ENCODE peak calls at places on chromosome 15, in six cellular contexts. One of them, this sample, is unnamed.

GRCh38 chr15:70853855-70854668 is at the start of gene LARP6:
- DNase-seq in H1: peak; percentile 85
- DNase-seq in K562: no peak
- DNase-seq in GM12892: peak; percentile 25
- DNase-seq in GM12878: no peak
- DNase-seq in HepG2: no peak
- DNase-seq in this sample: peak; percentile 39

GRCh38 chr15:90531147-90531546 is 1.4 kb downstream of the CRTC3 start:
- DNase-seq in GM12892: no peak
- DNase-seq in GM12878: no peak
- DNase-seq in HepG2: no peak
- DNase-seq in H1: no peak
- DNase-seq in K562: no peak
- DNase-seq in this sample: no peak

GRCh38 chr15:38182900-38183299 is 69.7 kb upstream of the SPRED1 start:
- DNase-seq in GM12892: no peak
- DNase-seq in HepG2: no peak
- DNase-seq in H1: no peak
- DNase-seq in GM12878: no peak
- DNase-seq in K562: no peak
- DNase-seq in this sample: no peak

GRCh38 chr15:52294881-52295420 is 653 bp downstream of the MYO5C start:
- DNase-seq in K562: no peak
- DNase-seq in GM12892: no peak
- DNase-seq in H1: no peak
- DNase-seq in HepG2: peak; percentile 47
- DNase-seq in GM12878: no peak
- DNase-seq in this sample: no peak

GRCh38 chr15:42493694-42494093 is 1.7 kb upstream of the SNAP23 start:
- DNase-seq in GM12878: no peak
- DNase-seq in HepG2: no peak
- DNase-seq in H1: no peak
- DNase-seq in GM12892: no peak
- DNase-seq in K562: no peak
- DNase-seq in this sample: no peak

GRCh38 chr15:64634576-64635485 is 140.6 kb downstream of the RBPMS2 start:
- DNase-seq in H1: peak; percentile 50
- DNase-seq in GM12878: peak; percentile 91
- DNase-seq in HepG2: peak; percentile 72
- DNase-seq in K562: no peak
- DNase-seq in GM12892: no peak
- DNase-seq in this sample: no peak

GRCh38 chr15:58462973-58463663 is 31.3 kb downstream of the LIPC start:
- DNase-seq in GM12892: no peak
- DNase-seq in K562: no peak
- DNase-seq in H1: no peak
- DNase-seq in HepG2: peak; percentile 44
- DNase-seq in GM12878: no peak
- DNase-seq in this sample: no peak

GRCh38 chr15:73797366-73798158 is 44.4 kb upstream of the INSYN1 start:
- DNase-seq in GM12892: no peak
- DNase-seq in H1: no peak
- DNase-seq in HepG2: no peak
- DNase-seq in K562: no peak
- DNase-seq in GM12878: no peak
- DNase-seq in this sample: no peak

GRCh38 chr15:88234711-88235110 is 21.8 kb downstream of the NTRK3 start:
- DNase-seq in H1: no peak
- DNase-seq in GM12892: no peak
- DNase-seq in K562: no peak
- DNase-seq in GM12878: no peak
- DNase-seq in HepG2: no peak
- DNase-seq in this sample: no peak

GRCh38 chr15:66498501-66499386 is 1.2 kb upstream of the SNAPC5 start:
- DNase-seq in H1: no peak
- DNase-seq in HepG2: peak; percentile 15
- DNase-seq in K562: peak; percentile 40
- DNase-seq in GM12878: no peak
- DNase-seq in GM12892: no peak
- DNase-seq in this sample: no peak

GRCh38 chr15:66502491-66502890 is 2.2 kb downstream of the RPL4 start:
- DNase-seq in GM12892: no peak
- DNase-seq in GM12878: no peak
- DNase-seq in H1: no peak
- DNase-seq in K562: no peak
- DNase-seq in HepG2: no peak
- DNase-seq in this sample: no peak

GRCh38 chr15:66496951-66497501 is 536 bp downstream of the SNAPC5 start:
- DNase-seq in GM12892: no peak
- DNase-seq in H1: no peak
- DNase-seq in GM12878: no peak
- DNase-seq in HepG2: peak; percentile 15
- DNase-seq in K562: peak; percentile 58
- DNase-seq in this sample: no peak

GRCh38 chr15:66494262-66494661 is 3.3 kb downstream of the SNAPC5 start:
- DNase-seq in GM12892: no peak
- DNase-seq in HepG2: no peak
- DNase-seq in H1: no peak
- DNase-seq in K562: no peak
- DNase-seq in GM12878: no peak
- DNase-seq in this sample: no peak

GRCh38 chr15:66497502-66498455 is at the start of gene SNAPC5:
- DNase-seq in H1: peak; percentile 100
- DNase-seq in GM12892: peak; percentile 82
- DNase-seq in K562: peak; percentile 97
- DNase-seq in HepG2: peak; percentile 88
- DNase-seq in GM12878: peak; percentile 72
- DNase-seq in this sample: peak; percentile 75
- TF ChIP-seq POLR2A in H1: peak; percentile 91
- TF ChIP-seq POLR2A in GM12892: peak; percentile 83
- TF ChIP-seq POLR2A in K562: peak; percentile 87
- TF ChIP-seq POLR2A in HepG2: peak; percentile 81
- TF ChIP-seq POLR2A in GM12878: peak; percentile 93
- TF ChIP-seq POLR2A in this sample: peak; percentile 73

DNA sequence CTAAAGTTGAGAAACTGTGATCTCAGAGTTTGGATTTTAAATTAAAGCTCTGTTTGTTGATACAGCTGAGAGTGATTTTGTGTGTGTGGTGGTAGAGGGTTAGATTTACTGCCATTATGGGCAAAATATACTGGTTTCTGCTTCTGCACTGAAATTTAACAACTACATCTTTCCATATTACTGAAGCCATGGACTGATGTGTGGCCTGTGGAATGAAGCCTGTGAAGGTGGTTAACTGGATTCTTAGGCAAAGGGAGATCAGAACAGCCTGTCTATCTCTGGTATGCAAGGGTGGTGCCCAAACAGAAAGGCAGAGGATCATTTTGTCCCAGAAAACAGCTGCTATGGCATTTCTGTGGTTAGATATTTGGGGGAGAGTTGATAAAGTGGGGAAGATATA is 297.3 kb upstream of the THBS1 start:
- DNase-seq in HepG2: no peak
- DNase-seq in GM12892: no peak
- DNase-seq in H1: no peak
- DNase-seq in K562: no peak
- DNase-seq in GM12878: no peak
- DNase-seq in this sample: no peak
- TF ChIP-seq TAF1 in HepG2: no peak
- TF ChIP-seq TAF1 in GM12892: no peak
- TF ChIP-seq TAF1 in H1: no peak
- TF ChIP-seq TAF1 in K562: no peak
- TF ChIP-seq TAF1 in GM12878: no peak
- TF ChIP-seq TAF1 in this sample: no peak

DNA sequence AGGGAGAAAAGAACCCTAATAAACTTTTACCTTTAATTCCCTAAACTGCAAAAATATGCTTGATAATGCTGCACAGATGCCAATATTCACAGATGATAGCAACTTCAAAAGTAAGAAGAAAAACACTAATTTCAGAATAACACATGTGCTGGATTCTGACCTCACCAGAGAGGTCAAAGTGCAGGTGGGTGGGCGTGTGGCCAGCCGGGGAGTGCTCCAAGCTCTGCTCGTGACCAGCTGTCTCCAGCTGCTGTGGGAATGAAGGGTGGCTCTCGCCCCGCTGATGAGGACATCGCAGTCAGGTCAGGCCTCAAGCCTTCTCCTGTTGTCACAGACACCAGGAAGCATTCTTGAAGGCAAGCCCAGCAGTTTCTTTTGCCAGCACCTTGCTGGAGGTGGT is 57.1 kb downstream of the ADAMTS17 start:
- DNase-seq in H1: no peak
- DNase-seq in GM12878: no peak
- DNase-seq in GM12892: no peak
- DNase-seq in K562: no peak
- DNase-seq in HepG2: no peak
- DNase-seq in this sample: no peak
- TF ChIP-seq POLR2AphosphoS5 in H1: no peak
- TF ChIP-seq POLR2AphosphoS5 in GM12878: no peak
- TF ChIP-seq POLR2AphosphoS5 in GM12892: no peak
- TF ChIP-seq POLR2AphosphoS5 in K562: no peak
- TF ChIP-seq POLR2AphosphoS5 in HepG2: no peak
- TF ChIP-seq POLR2AphosphoS5 in this sample: no peak

GRCh38 chr15:85580914-85581313 is 200.5 kb downstream of the AKAP13 start:
- DNase-seq in GM12878: no peak
- DNase-seq in GM12892: no peak
- DNase-seq in HepG2: no peak
- DNase-seq in H1: no peak
- DNase-seq in K562: no peak
- DNase-seq in this sample: no peak
- TF ChIP-seq POLR2A in GM12878: no peak
- TF ChIP-seq POLR2A in GM12892: no peak
- TF ChIP-seq POLR2A in HepG2: no peak
- TF ChIP-seq POLR2A in H1: no peak
- TF ChIP-seq POLR2A in K562: no peak
- TF ChIP-seq POLR2A in this sample: no peak

GRCh38 chr15:66948294-66948693 is 117.1 kb upstream of the SMAD3 start:
- DNase-seq in H1: no peak
- DNase-seq in GM12892: no peak
- DNase-seq in HepG2: no peak
- DNase-seq in K562: no peak
- DNase-seq in GM12878: no peak
- DNase-seq in this sample: no peak
- TF ChIP-seq TAF1 in H1: no peak
- TF ChIP-seq TAF1 in GM12892: no peak
- TF ChIP-seq TAF1 in HepG2: no peak
- TF ChIP-seq TAF1 in K562: no peak
- TF ChIP-seq TAF1 in GM12878: no peak
- TF ChIP-seq TAF1 in this sample: no peak

GRCh38 chr15:75843618-75844610 is 667 bp downstream of the UBE2Q2 start:
- DNase-seq in GM12878: no peak
- DNase-seq in HepG2: peak; percentile 11
- DNase-seq in K562: peak; percentile 67
- DNase-seq in GM12892: peak; percentile 56
- DNase-seq in H1: peak; percentile 81
- DNase-seq in this sample: peak; percentile 68

GRCh38 chr15:75844629-75845390 is 1.6 kb downstream of the UBE2Q2 start:
- DNase-seq in K562: no peak
- DNase-seq in HepG2: no peak
- DNase-seq in GM12892: no peak
- DNase-seq in GM12878: no peak
- DNase-seq in H1: no peak
- DNase-seq in this sample: no peak

GRCh38 chr15:75840659-75841058 is 2.6 kb upstream of the UBE2Q2 start:
- DNase-seq in GM12892: no peak
- DNase-seq in K562: no peak
- DNase-seq in H1: no peak
- DNase-seq in GM12878: no peak
- DNase-seq in HepG2: no peak
- DNase-seq in this sample: no peak

DNA sequence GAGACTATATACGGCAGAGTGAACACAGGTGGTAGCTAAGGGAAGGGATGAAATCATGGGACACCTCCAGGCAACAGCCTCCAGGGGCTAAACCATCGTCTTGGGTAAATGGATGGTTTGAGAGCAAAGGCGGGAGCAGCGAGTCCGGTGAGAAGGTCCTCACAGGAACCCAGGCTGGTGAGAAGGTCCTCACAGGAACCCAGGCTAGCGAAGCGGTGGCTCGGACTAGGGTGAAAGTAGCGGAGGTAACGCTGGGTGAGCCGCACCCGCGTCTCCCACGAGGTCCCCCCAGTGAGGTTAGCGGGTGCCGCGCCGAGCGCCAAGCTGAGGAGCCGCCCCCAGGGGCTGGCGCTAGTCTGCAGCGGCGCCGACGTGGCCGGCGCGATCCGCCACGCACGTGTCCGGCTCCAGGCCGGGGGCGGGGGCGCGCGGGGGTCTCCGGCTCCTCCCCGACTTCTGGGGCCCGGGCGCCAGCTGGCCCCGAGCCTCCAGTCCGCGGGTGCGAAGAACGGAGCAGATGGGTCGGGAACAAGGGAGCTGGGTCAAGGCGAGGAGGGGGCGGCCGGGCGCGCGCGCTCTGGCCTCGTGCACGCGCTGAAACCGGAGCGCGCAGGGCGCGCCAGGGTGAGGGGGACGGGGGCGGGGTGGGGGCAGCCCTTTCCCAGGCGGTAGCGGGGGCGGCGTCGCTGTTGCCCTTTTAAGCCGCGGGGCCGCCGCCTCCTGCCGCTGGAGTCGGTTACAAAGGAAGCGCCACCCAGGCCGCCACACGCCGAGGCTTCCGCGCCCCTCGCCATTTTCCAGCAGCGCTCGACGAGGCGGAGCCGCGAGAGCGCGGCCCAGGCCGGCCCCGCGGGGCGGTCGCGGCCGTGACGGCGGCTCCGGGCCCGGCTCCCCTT is at the start of gene UBE2Q2:
- DNase-seq in GM12878: no peak
- DNase-seq in H1: peak; percentile 89
- DNase-seq in K562: peak; percentile 92
- DNase-seq in GM12892: peak; percentile 72
- DNase-seq in HepG2: peak; percentile 44
- DNase-seq in this sample: peak; percentile 72
- TF ChIP-seq POLR2AphosphoS5 in GM12878: peak; percentile 36
- TF ChIP-seq POLR2AphosphoS5 in H1: peak; percentile 35
- TF ChIP-seq POLR2AphosphoS5 in K562: peak; percentile 47
- TF ChIP-seq POLR2AphosphoS5 in GM12892: peak; percentile 18
- TF ChIP-seq POLR2AphosphoS5 in HepG2: peak; percentile 25
- TF ChIP-seq POLR2AphosphoS5 in this sample: no peak